ENCODE peak calls at places on chromosome 14, in nine cellular contexts. P is A673; J is ovary; E is trophoblast cell; H is brain microvascular endothelial cell; M is CD8-positive, alpha-beta memory T cell; W is left ventricle myocardium inferior; B is upper lobe of right lung; X is esophagus squamous epithelium. A is an unnamed sample. For H3K27me3, the result is how much of the 10 kb centered on the place peaks cover.

GRCh38 chr14:29240046-29240445 is 473.5 kb downstream of the FOXG1 start:
- DNase-seq in J (no peak), W (no peak), B (no peak), P (peak), X (no peak), H (peak), M (no peak), E (no peak), A (peak)

GRCh38 chr14:53109028-53109687 is 44.0 kb downstream of the DDHD1 start:
- DNase-seq in M (peak), B (no peak), W (no peak), P (peak), J (no peak), E (no peak), H (no peak), X (no peak), A (no peak)

GRCh38 chr14:93538411-93538810 is 107.7 kb downstream of the UNC79 start:
- DNase-seq in J (no peak), M (no peak), X (no peak), E (no peak), P (peak), W (no peak), H (no peak), B (no peak), A (peak)

GRCh38 chr14:47976139-47976538 is 300.7 kb upstream of the MDGA2 start:
- DNase-seq in X (no peak), J (no peak), P (no peak), W (no peak), B (no peak), H (no peak), E (no peak), M (no peak), A (no peak)

GRCh38 chr14:36655963-36656768 is 5.5 kb upstream of the PAX9 start:
- DNase-seq in W (no peak), H (no peak), X (no peak), B (peak), J (no peak), E (no peak), M (no peak), P (peak), A (no peak)

GRCh38 chr14:67883717-67884116 is 64.1 kb downstream of the RAD51B start:
- DNase-seq in M (no peak), X (no peak), H (no peak), B (no peak), W (no peak), P (peak), J (no peak), E (peak), A (peak)

GRCh38 chr14:86990396-86990795 is 1002.6 kb downstream of the GALC start:
- DNase-seq in J (no peak), M (no peak), W (no peak), P (no peak), E (peak), B (no peak), X (no peak), H (no peak), A (no peak)

GRCh38 chr14:45091696-45092095 is 7.8 kb downstream of the PRPF39 start:
- DNase-seq in W (no peak), J (no peak), B (no peak), E (peak), M (no peak), H (no peak), P (no peak), X (no peak), A (peak)

DNA sequence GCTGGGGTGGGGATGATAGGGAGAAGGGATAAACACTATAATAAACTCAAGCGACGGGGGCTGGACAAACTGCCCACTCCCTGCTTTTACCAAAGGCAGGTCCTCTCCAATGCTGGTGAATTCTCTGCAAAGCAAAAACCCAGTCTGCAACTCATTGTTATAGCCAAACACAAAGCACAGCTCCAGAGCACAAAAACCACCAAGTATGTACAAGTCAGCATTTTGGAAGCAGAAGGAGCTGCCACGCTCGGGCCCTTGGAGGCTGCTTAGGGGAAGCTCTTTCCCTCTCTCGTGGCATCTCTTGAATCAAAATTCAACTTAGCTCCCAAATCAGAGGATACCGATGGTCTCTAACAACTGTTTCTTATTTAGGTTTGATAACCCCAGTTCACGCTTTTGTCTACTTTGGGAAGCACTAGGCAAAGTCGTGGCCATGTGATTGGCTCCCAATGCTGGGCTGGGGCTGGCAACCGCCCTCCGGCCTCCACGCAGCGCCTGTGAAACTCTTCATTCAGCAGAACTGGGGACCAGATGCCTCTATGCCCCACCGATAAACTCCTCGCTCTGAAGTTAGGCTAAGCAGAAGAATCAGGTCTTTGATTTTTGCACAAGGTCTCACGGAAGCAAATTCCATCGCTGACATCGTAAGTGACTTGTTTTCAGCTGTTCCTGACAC is 158.5 kb upstream of the FOXN3 start:
- DNase-seq in P (no peak), H (no peak), E (no peak), X (no peak), W (no peak), M (no peak), J (no peak), B (no peak), A (no peak)
- H3K4me3 ChIP-seq in P (no peak), H (no peak), E (no peak), X (no peak), W (no peak), M (no peak), J (no peak), B (no peak), A (no peak)

DNA sequence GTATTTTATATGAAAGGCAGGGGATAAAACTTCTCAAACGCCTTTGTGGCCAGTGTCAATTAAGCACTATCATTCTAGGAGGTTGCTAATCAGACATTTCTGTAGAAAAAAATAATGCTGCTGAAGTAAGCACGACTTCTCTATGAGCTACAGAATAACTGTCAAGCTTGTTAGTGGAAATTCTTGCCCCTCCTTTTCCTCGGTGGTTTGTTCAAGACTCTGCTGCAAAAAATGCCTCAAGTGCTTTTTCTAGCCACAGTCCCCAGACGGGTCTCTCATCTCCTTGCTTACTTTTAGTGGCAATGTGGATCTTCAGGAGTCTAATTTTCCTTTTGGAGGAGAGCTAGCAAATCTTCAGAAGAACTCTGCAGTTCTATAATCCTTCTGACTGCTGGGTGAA is 452.0 kb downstream of the FUT8 start:
- DNase-seq in E (no peak), M (no peak), X (no peak), J (no peak), H (no peak), P (no peak), W (no peak), B (no peak), A (no peak)
- H3K27ac ChIP-seq in E (no peak), M (no peak), X (no peak), J (no peak), H (no peak), P (no peak), W (no peak), B (no peak), A (no peak)

DNA sequence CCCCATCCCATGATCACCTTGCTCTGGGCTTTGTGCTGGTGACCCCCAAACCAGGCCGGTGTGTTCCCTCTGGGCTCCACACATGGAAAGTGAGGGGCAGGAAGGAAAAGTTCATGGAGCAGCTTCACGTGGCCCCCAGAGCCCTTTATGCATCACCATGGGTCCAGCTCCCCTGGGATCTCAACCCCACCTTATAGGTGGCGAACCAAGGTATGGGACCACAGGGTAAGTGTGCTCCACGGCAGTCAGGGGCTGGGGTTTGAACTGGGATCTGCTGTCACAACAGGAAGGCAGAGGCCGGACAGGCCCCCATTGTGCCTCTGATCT is 7.4 kb upstream of the BEGAIN start:
- DNase-seq in X (no peak), M (no peak), E (no peak), B (peak), J (no peak), W (peak), P (no peak), H (no peak), A (no peak)
- H3K27me3 ChIP-seq in X (under half), M (under half), E (under half), B (under half), J (under half), W (half or more), P (under half), H (under half), A (half or more)

DNA sequence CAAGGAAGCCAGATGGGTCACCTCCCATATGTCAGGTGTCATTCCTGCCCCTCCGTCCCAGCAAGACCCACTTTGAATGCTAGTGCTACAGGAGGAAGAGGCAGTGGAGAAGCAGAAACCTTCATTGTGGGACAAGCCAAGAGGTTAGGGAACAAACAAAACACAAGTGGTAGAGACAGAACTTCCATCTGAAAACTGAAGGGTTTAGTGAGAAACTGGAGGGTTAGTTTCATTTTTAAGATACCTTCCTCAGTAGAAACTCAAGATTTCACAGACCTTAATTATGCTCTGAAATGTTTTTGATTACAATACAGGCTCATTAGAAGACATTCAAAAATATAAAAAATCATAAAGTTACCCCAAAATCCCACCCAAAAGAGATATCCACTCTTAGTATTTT is 24.3 kb downstream of the DMAC2L start:
- DNase-seq in H (no peak), M (no peak), B (no peak), X (no peak), J (no peak), E (no peak), P (no peak), W (no peak), A (no peak)
- H3K4me3 ChIP-seq in H (no peak), M (no peak), B (no peak), X (no peak), J (no peak), E (no peak), P (no peak), W (no peak), A (no peak)

GRCh38 chr14:24060443-24060842 is 8.6 kb downstream of the CARMIL3 start:
- DNase-seq in M (no peak), W (no peak), P (no peak), X (no peak), E (no peak), B (peak), H (no peak), J (no peak), A (no peak)
- H3K27ac ChIP-seq in M (no peak), W (no peak), P (no peak), X (no peak), E (no peak), B (no peak), H (no peak), J (no peak), A (no peak)

A was measured in cardiac muscle cell.